ENCODE peak calls at places on chromosomes 1 and 21, in five cellular contexts. C is AG09309; R is SHP77 treated with DMSO at 0.1 percent for 48 hours; Q is activated CD8-positive, alpha-beta memory T cell treated with anti-CD3 and anti-CD28 coated beads for 48 hours; D is NCI-H1436. H is an unnamed sample.

GRCh38 chr1:240888787-240889048 is 276.8 kb upstream of the GREM2 start:
- DNase-seq in C (no peak), R (no peak), Q (no peak), D (no peak), H (no peak)

GRCh38 chr1:165907256-165907857 is 79.9 kb downstream of the UCK2 start:
- DNase-seq in C (no peak), R (no peak), Q (no peak), D (no peak), H (no peak)

GRCh38 chr1:229062135-229062534 is 208.8 kb upstream of the RAB4A start:
- DNase-seq in C (no peak), R (no peak), Q (no peak), D (no peak), H (no peak)

GRCh38 chr1:165533254-165533653 is 10.5 kb upstream of the LRRC52 start:
- DNase-seq in C (no peak), R (no peak), Q (no peak), D (no peak), H (no peak)

GRCh38 chr1:232587141-232588008 is 42.6 kb downstream of the SIPA1L2 start:
- DNase-seq in C (no peak), R (no peak), Q (no peak), D (no peak), H (no peak)

GRCh38 chr1:94351441-94351840 is 66.7 kb upstream of the ABCD3 start:
- DNase-seq in C (no peak), R (no peak), Q (no peak), D (no peak), H (no peak)

GRCh38 chr1:184890539-184890973 is 83.8 kb downstream of the NIBAN1 start:
- DNase-seq in C (no peak), R (no peak), Q (no peak), D (no peak), H (no peak)

GRCh38 chr1:118004312-118004711 is 74.8 kb downstream of the WDR3 start:
- DNase-seq in C (no peak), R (no peak), Q (no peak), D (no peak), H (no peak)

GRCh38 chr21:29382029-29382654 is 83.4 kb downstream of the BACH1 start:
- DNase-seq in C (no peak), R (no peak), Q (no peak), D (no peak), H (peak)

GRCh38 chr1:12407050-12407961 is 177.5 kb downstream of the VPS13D start:
- DNase-seq in C (peak), R (no peak), Q (no peak), D (no peak), H (peak)

GRCh38 chr1:113981962-113982931 is 3.0 kb downstream of the OLFML3 start:
- DNase-seq in C (peak), R (no peak), Q (no peak), D (no peak), H (no peak)

GRCh38 chr1:109924316-109924715 is 13.7 kb downstream of the CSF1 start:
- DNase-seq in C (no peak), R (no peak), Q (no peak), D (no peak), H (no peak)

GRCh38 chr1:22364764-22365163 is 86.9 kb upstream of the ZBTB40 start:
- DNase-seq in C (no peak), R (no peak), Q (no peak), D (no peak), H (no peak)

GRCh38 chr1:86699186-86699585 is 5.2 kb upstream of the SH3GLB1 start:
- DNase-seq in C (no peak), R (no peak), Q (no peak), D (no peak), H (no peak)

GRCh38 chr1:228218513-228219244 is 10.8 kb downstream of the OBSCN start:
- DNase-seq in C (no peak), R (no peak), Q (no peak), D (no peak), H (no peak)

GRCh38 chr1:168520052-168520751 is 23.6 kb downstream of the XCL2 start:
- DNase-seq in C (no peak), R (no peak), Q (peak), D (no peak), H (no peak)

GRCh38 chr1:225844236-225845061 is 34.5 kb downstream of the EPHX1 start:
- DNase-seq in C (no peak), R (no peak), Q (no peak), D (no peak), H (no peak)

GRCh38 chr1:168512864-168513595 is 30.8 kb downstream of the XCL2 start:
- DNase-seq in C (no peak), R (no peak), Q (no peak), D (no peak), H (no peak)

GRCh38 chr1:230332429-230333088 is 93.6 kb downstream of the PGBD5 start:
- DNase-seq in C (no peak), R (no peak), Q (no peak), D (no peak), H (no peak)

GRCh38 chr1:46102769-46103476 is 29.5 kb downstream of the PIK3R3 start:
- DNase-seq in C (no peak), R (no peak), Q (no peak), D (no peak), H (no peak)

GRCh38 chr1:245054105-245054831 is 100.5 kb upstream of the KIF26B start:
- DNase-seq in C (no peak), R (no peak), Q (no peak), D (no peak), H (no peak)

GRCh38 chr1:32223683-32224082 is 1.5 kb downstream of the EIF3I start:
- DNase-seq in C (no peak), R (no peak), Q (no peak), D (no peak), H (no peak)

GRCh38 chr1:160018900-160019299 is 12.9 kb downstream of the PIGM start:
- DNase-seq in C (no peak), R (no peak), Q (no peak), D (no peak), H (no peak)

GRCh38 chr21:14922980-14923379 is 141.8 kb downstream of the NRIP1 start:
- DNase-seq in C (no peak), R (no peak), Q (no peak), D (no peak), H (no peak)

GRCh38 chr1:155070721-155071556 is 7.4 kb downstream of the EFNA4 start:
- DNase-seq in C (no peak), R (peak), Q (peak), D (peak), H (no peak)

GRCh38 chr1:52927219-52928082 is at the start of gene SCP2:
- DNase-seq in C (no peak), R (no peak), Q (peak), D (peak), H (no peak)

GRCh38 chr1:84724128-84724860 is 34.0 kb upstream of the SSX2IP start:
- DNase-seq in C (no peak), R (no peak), Q (peak), D (no peak), H (no peak)

GRCh38 chr1:1614204-1614953 is 921 bp upstream of the MIB2 start:
- DNase-seq in C (peak), R (no peak), Q (peak), D (no peak), H (peak)

GRCh38 chr1:8211620-8212442 is 106.1 kb upstream of the SLC45A1 start:
- DNase-seq in C (peak), R (no peak), Q (no peak), D (no peak), H (peak)

GRCh38 chr21:46095814-46096595 is 1.9 kb upstream of the COL6A2 start:
- DNase-seq in C (no peak), R (no peak), Q (no peak), D (no peak), H (no peak)